ENCODE peak calls at places on chromosomes 7 and 10, in eight cellular contexts. E, R, M, K, J, P, X and W are unnamed samples.
A peak's percentile ranks its signal among the peaks of the same experiment; 100 is the strongest.

GRCh38 chr7:70238171-70238575 is 639.9 kb downstream of the AUTS2 start:
- DNase-seq in R (peak; percentile 3), J (no peak), E (no peak), M (no peak), X (no peak), P (no peak), K (no peak), W (no peak)

GRCh38 chr7:154960063-154960790 is 42.7 kb downstream of the PAXIP1 start:
- DNase-seq in R (no peak), P (no peak), X (no peak), M (no peak), K (no peak), J (no peak), E (no peak), W (no peak)

GRCh38 chr10:12348341-12348869 is 942 bp upstream of the CAMK1D start:
- DNase-seq in E (no peak), X (no peak), P (no peak), M (no peak), R (no peak), K (no peak), J (no peak), W (no peak)

GRCh38 chr7:100965723-100966541 is 3.4 kb upstream of the MUC12 start:
- DNase-seq in R (no peak), P (peak; percentile 50), X (peak; percentile 98), J (no peak), E (no peak), M (no peak), K (peak; percentile 69), W (peak; percentile 100)

GRCh38 chr10:28644647-28645046 is 32.7 kb upstream of the BAMBI start:
- DNase-seq in E (no peak), M (no peak), P (no peak), X (no peak), K (no peak), R (no peak), J (no peak), W (no peak)

GRCh38 chr7:142808802-142809583 is 38.2 kb downstream of the PRSS2 start:
- DNase-seq in K (no peak), P (peak; percentile 92), R (no peak), J (no peak), X (no peak), M (no peak), E (peak; percentile 92), W (no peak)

GRCh38 chr7:112484671-112485097 is 3.9 kb downstream of the LSMEM1 start:
- DNase-seq in R (no peak), P (no peak), M (no peak), X (no peak), J (peak; percentile 57), K (no peak), E (no peak), W (no peak)

GRCh38 chr10:131109746-131110145 is 201.8 kb downstream of the TCERG1L start:
- DNase-seq in P (no peak), K (no peak), R (no peak), E (no peak), X (no peak), M (no peak), J (no peak), W (no peak)

GRCh38 chr7:48090095-48090805 is 1.2 kb downstream of the UPP1 start:
- DNase-seq in X (peak; percentile 50), M (no peak), J (no peak), P (no peak), K (no peak), R (no peak), E (no peak), W (peak; percentile 51)

GRCh38 chr10:5960070-5960972 is 17.0 kb downstream of the IL15RA start:
- DNase-seq in J (no peak), K (no peak), X (no peak), E (no peak), R (no peak), M (no peak), P (no peak), W (no peak)